ENCODE peak calls at places on chromosome 9, in nine cellular contexts. P is mammary epithelial cell, B is KBM-7, D is endothelial cell, J is coronary artery, L is HTR-8/SVneo, U is lung, Y is T47D, N is NCI-H2081. O is an unnamed sample.

GRCh38 chr9:37963936-37964739 is 60.2 kb upstream of the SLC25A51 start:
- DNase-seq in B (no peak), J (no peak), N (peak; percentile 57), D (no peak), L (no peak), P (peak; percentile 91), U (peak; percentile 78), Y (no peak), O (peak; percentile 95)

GRCh38 chr9:26229324-26230054 is 551.2 kb upstream of the TUSC1 start:
- DNase-seq in P (peak; percentile 1), D (no peak), B (no peak), J (no peak), Y (no peak), N (no peak), L (no peak), U (no peak), O (no peak)

GRCh38 chr9:841371-842209 is at the start of gene DMRT1:
- DNase-seq in D (peak; percentile 8), N (no peak), B (no peak), P (no peak), L (no peak), Y (no peak), J (no peak), U (no peak), O (peak; percentile 33)

GRCh38 chr9:116198344-116198743 is 44.8 kb downstream of the PAPPA start:
- DNase-seq in P (peak; percentile 49), J (no peak), N (no peak), D (no peak), B (no peak), L (no peak), U (no peak), Y (no peak), O (no peak)

GRCh38 chr9:38047301-38048251 is 21.5 kb downstream of the SHB start:
- DNase-seq in Y (no peak), P (peak; percentile 81), J (no peak), D (peak; percentile 62), B (no peak), U (peak; percentile 82), N (peak; percentile 30), L (peak; percentile 62), O (peak; percentile 92)

GRCh38 chr9:132877818-132878694 is at the start of gene AK8:
- DNase-seq in N (peak; percentile 42), D (peak; percentile 82), B (peak; percentile 65), P (peak; percentile 65), J (peak; percentile 82), U (peak; percentile 67), Y (peak; percentile 92), L (peak; percentile 86), O (peak; percentile 88)

GRCh38 chr9:136865768-136866103 is 372 bp downstream of the EDF1 start:
- DNase-seq in J (peak; percentile 71), N (no peak), L (no peak), U (peak; percentile 50), B (no peak), D (no peak), P (no peak), Y (no peak), O (peak; percentile 62)

GRCh38 chr9:132237481-132237880 is 75.6 kb downstream of the NTNG2 start:
- DNase-seq in D (no peak), P (no peak), L (no peak), J (no peak), U (no peak), B (no peak), N (no peak), Y (no peak), O (peak; percentile 39)

GRCh38 chr9:27726244-27727141 is 153.2 kb upstream of the C9orf72 start:
- DNase-seq in Y (no peak), J (no peak), D (peak; percentile 74), P (peak; percentile 60), N (peak; percentile 88), B (peak; percentile 70), U (peak; percentile 45), L (peak; percentile 9), O (peak; percentile 77)

GRCh38 chr9:14365667-14366066 is 51.7 kb upstream of the NFIB start:
- DNase-seq in Y (no peak), U (no peak), B (no peak), J (no peak), L (no peak), D (no peak), N (no peak), P (no peak), O (no peak)

GRCh38 chr9:25681270-25681669 is 3.0 kb upstream of the TUSC1 start:
- DNase-seq in J (no peak), Y (no peak), P (peak; percentile 22), L (no peak), U (no peak), N (no peak), D (no peak), B (no peak), O (no peak)

GRCh38 chr9:70398145-70398556 is 16.3 kb downstream of the KLF9 start:
- DNase-seq in D (no peak), Y (no peak), U (no peak), L (no peak), J (no peak), P (no peak), N (no peak), B (peak; percentile 91), O (peak; percentile 6)

GRCh38 chr9:85414399-85414798 is 327.4 kb downstream of the AGTPBP1 start:
- DNase-seq in P (no peak), L (no peak), Y (no peak), D (no peak), U (no peak), N (no peak), J (no peak), B (no peak), O (no peak)

GRCh38 chr9:14080940-14081621 is 232.9 kb downstream of the NFIB start:
- DNase-seq in N (no peak), L (no peak), D (no peak), Y (no peak), J (no peak), P (peak; percentile 95), B (peak; percentile 13), U (no peak), O (no peak)

GRCh38 chr9:114324492-114324891 is 1.6 kb downstream of the ORM1 start:
- DNase-seq in B (no peak), Y (no peak), D (no peak), P (no peak), N (no peak), U (no peak), J (no peak), L (no peak), O (no peak)

GRCh38 chr9:72315089-72315509 is 49.9 kb downstream of the ZFAND5 start:
- DNase-seq in Y (no peak), D (no peak), J (peak; percentile 75), L (no peak), P (peak; percentile 25), U (peak; percentile 56), N (peak; percentile 22), B (no peak), O (peak; percentile 37)

GRCh38 chr9:108486791-108487190 is 369.0 kb downstream of the ACTL7B start:
- DNase-seq in P (peak; percentile 81), Y (no peak), D (no peak), N (no peak), J (no peak), L (no peak), U (no peak), B (no peak), O (no peak)

GRCh38 chr9:38057416-38058195 is 11.4 kb downstream of the SHB start:
- DNase-seq in B (no peak), N (peak; percentile 36), P (no peak), U (no peak), L (no peak), J (no peak), D (no peak), Y (peak; percentile 35), O (no peak)

GRCh38 chr9:137715321-137715720 is 96.5 kb downstream of the EHMT1 start:
- DNase-seq in N (no peak), B (no peak), Y (peak; percentile 38), J (no peak), D (no peak), L (no peak), U (no peak), P (no peak), O (no peak)

GRCh38 chr9:92965759-92966517 is 18.6 kb downstream of the FGD3 start:
- DNase-seq in D (no peak), Y (no peak), L (no peak), P (no peak), B (no peak), N (no peak), U (no peak), J (no peak), O (no peak)

GRCh38 chr9:128034821-128035764 is 32.0 kb downstream of the NAIF1 start:
- DNase-seq in U (peak; percentile 76), N (peak; percentile 84), Y (peak; percentile 90), B (peak; percentile 91), D (peak; percentile 73), J (peak; percentile 81), P (peak; percentile 80), L (peak; percentile 73), O (peak; percentile 95)

GRCh38 chr9:31519826-31520225 is 864.6 kb upstream of the ACO1 start:
- DNase-seq in J (no peak), L (no peak), D (no peak), P (no peak), Y (no peak), B (no peak), N (no peak), U (no peak), O (no peak)

GRCh38 chr9:131810351-131811170 is 70.7 kb upstream of the RAPGEF1 start:
- DNase-seq in J (no peak), D (no peak), N (no peak), B (no peak), Y (peak; percentile 66), P (no peak), U (no peak), L (no peak), O (peak; percentile 46)

GRCh38 chr9:92613268-92614122 is 56.4 kb downstream of the IPPK start:
- DNase-seq in U (no peak), B (no peak), L (no peak), N (no peak), P (no peak), Y (no peak), D (no peak), J (no peak), O (no peak)

O was measured in DMS53.